ENCODE peak calls at places on chromosomes 1 and 21, in six cellular contexts. P is EH; E is activated CD4-positive, alpha-beta T cell treated with anti-CD3 and anti-CD28 coated beads for 24 hours; J is NCI-H774; I is NCI-H1105 treated with DMSO at 0.1 percent for 48 hours; N is left ventricle myocardium superior. Y is an unnamed sample.

GRCh38 chr1:245790441-245790840 is 635.7 kb downstream of the KIF26B start:
- DNase-seq in P (peak), E (no peak), J (no peak), I (no peak), N (no peak), Y (no peak)

GRCh38 chr1:201602413-201603265 is 63.7 kb downstream of the NAV1 start:
- DNase-seq in P (peak), E (no peak), J (no peak), I (no peak), N (no peak), Y (no peak)

GRCh38 chr1:86325264-86325663 is 70.9 kb downstream of the ODF2L start:
- DNase-seq in P (no peak), E (no peak), J (no peak), I (no peak), N (no peak), Y (no peak)

GRCh38 chr1:7584157-7584556 is 186.9 kb upstream of the VAMP3 start:
- DNase-seq in P (no peak), E (no peak), J (no peak), I (no peak), N (no peak), Y (no peak)

GRCh38 chr21:42554251-42554937 is 40.7 kb downstream of the SLC37A1 start:
- DNase-seq in P (no peak), E (no peak), J (no peak), I (no peak), N (peak), Y (no peak)

GRCh38 chr1:90534669-90535379 is 182.3 kb downstream of the BARHL2 start:
- DNase-seq in P (no peak), E (no peak), J (no peak), I (no peak), N (no peak), Y (no peak)

GRCh38 chr1:115337633-115338456 is at the start of gene NGF:
- DNase-seq in P (peak), E (no peak), J (peak), I (peak), N (peak), Y (no peak)

GRCh38 chr1:16248603-16249534 is 11.9 kb upstream of the CPLANE2 start:
- DNase-seq in P (peak), E (no peak), J (peak), I (peak), N (peak), Y (no peak)

GRCh38 chr1:204575221-204576190 is 59.3 kb downstream of the MDM4 start:
- DNase-seq in P (no peak), E (no peak), J (no peak), I (no peak), N (no peak), Y (no peak)

GRCh38 chr1:67726224-67726623 is 41.2 kb downstream of the GADD45A start:
- DNase-seq in P (peak), E (no peak), J (no peak), I (no peak), N (no peak), Y (no peak)

GRCh38 chr1:43706598-43707190 is 642 bp upstream of the ST3GAL3 start:
- DNase-seq in P (peak), E (no peak), J (no peak), I (peak), N (no peak), Y (no peak)